ENCODE peak calls at places on chromosomes 2 and 18, in four cellular contexts. F is adrenal gland, U is left lung, C is uterus. G is an unnamed sample.

GRCh38 chr2:46389417-46389916 is 89.9 kb upstream of the TMEM247 start:
- DNase-seq in F (peak; percentile 16), U (no peak), C (no peak), G (no peak)

GRCh38 chr18:13834501-13835015 is 10.6 kb downstream of the MC5R start:
- DNase-seq in F (no peak), U (no peak), C (no peak), G (no peak)

GRCh38 chr2:176081993-176082884 is 1.5 kb downstream of the EVX2 start:
- DNase-seq in F (no peak), U (no peak), C (no peak), G (peak; percentile 28)

GRCh38 chr2:231673348-231673770 is 35.0 kb upstream of the PTMA start:
- DNase-seq in F (peak; percentile 60), U (peak; percentile 90), C (peak; percentile 77), G (no peak)

GRCh38 chr2:235569837-235570236 is 76.0 kb downstream of the AGAP1 start:
- DNase-seq in F (no peak), U (no peak), C (no peak), G (no peak)

GRCh38 chr2:173109253-173110188 is 33.9 kb downstream of the MAP3K20 start:
- DNase-seq in F (no peak), U (no peak), C (no peak), G (no peak)

GRCh38 chr2:109437325-109438090 is 176.3 kb downstream of the SEPTIN10 start:
- DNase-seq in F (no peak), U (no peak), C (no peak), G (no peak)

GRCh38 chr2:96136123-96136720 is 2.1 kb downstream of the ASTL start:
- DNase-seq in F (no peak), U (peak; percentile 25), C (no peak), G (no peak)

GRCh38 chr2:37711308-37711731 is 39.9 kb upstream of the CDC42EP3 start:
- DNase-seq in F (no peak), U (no peak), C (no peak), G (no peak)

GRCh38 chr2:232893834-232894233 is 23.8 kb downstream of the SNORC start:
- DNase-seq in F (no peak), U (peak; percentile 55), C (no peak), G (no peak)

GRCh38 chr18:72910045-72910444 is 42.3 kb upstream of the NETO1 start:
- DNase-seq in F (no peak), U (no peak), C (no peak), G (no peak)

GRCh38 chr2:217060516-217060915 is 200.7 kb upstream of the TNP1 start:
- DNase-seq in F (no peak), U (no peak), C (no peak), G (no peak)

GRCh38 chr2:100730290-100730868 is 89.6 kb upstream of the NPAS2 start:
- DNase-seq in F (peak; percentile 82), U (no peak), C (no peak), G (peak; percentile 69)

GRCh38 chr2:181197140-181197760 is 216.8 kb downstream of the UBE2E3 start:
- DNase-seq in F (no peak), U (no peak), C (no peak), G (no peak)

GRCh38 chr2:120013569-120014223 is 819 bp downstream of the EPB41L5 start:
- DNase-seq in F (peak; percentile 39), U (no peak), C (no peak), G (no peak)

GRCh38 chr18:55346961-55347740 is 240.8 kb downstream of the TCF4 start:
- DNase-seq in F (no peak), U (no peak), C (no peak), G (no peak)

GRCh38 chr2:128286905-128287779 is 31.5 kb downstream of the HS6ST1 start:
- DNase-seq in F (no peak), U (peak; percentile 61), C (no peak), G (no peak)

GRCh38 chr2:233846387-233847247 is 7.7 kb downstream of the HJURP start:
- DNase-seq in F (no peak), U (no peak), C (no peak), G (peak; percentile 44)

GRCh38 chr2:20614201-20615045 is 36.5 kb downstream of the HS1BP3 start:
- DNase-seq in F (no peak), U (peak; percentile 55), C (peak; percentile 47), G (no peak)

GRCh38 chr18:40555914-40556313 is 1399.1 kb upstream of the PIK3C3 start:
- DNase-seq in F (no peak), U (no peak), C (no peak), G (no peak)

GRCh38 chr2:218398437-218399390 is 954 bp upstream of the CTDSP1 start:
- DNase-seq in F (peak; percentile 80), U (peak; percentile 97), C (peak; percentile 86), G (peak; percentile 80)

GRCh38 chr2:237408280-237408679 is 5.7 kb downstream of the COL6A3 start:
- DNase-seq in F (no peak), U (no peak), C (peak; percentile 41), G (no peak)

GRCh38 chr2:215664847-215665525 is 229.1 kb upstream of the FN1 start:
- DNase-seq in F (no peak), U (no peak), C (no peak), G (no peak)

GRCh38 chr2:176136375-176137248 is 7.1 kb downstream of the HOXD8 start:
- DNase-seq in F (peak; percentile 59), U (peak; percentile 68), C (peak; percentile 61), G (no peak)

GRCh38 chr2:127618551-127618950 is 27.4 kb upstream of the GPR17 start:
- DNase-seq in F (no peak), U (no peak), C (no peak), G (no peak)

GRCh38 chr2:76256689-76257088 is 546.0 kb upstream of the GCFC2 start:
- DNase-seq in F (no peak), U (no peak), C (no peak), G (no peak)

GRCh38 chr2:72803626-72804320 is 22.1 kb downstream of the EXOC6B start:
- DNase-seq in F (no peak), U (no peak), C (no peak), G (no peak)

GRCh38 chr18:76447268-76447890 is 47.7 kb downstream of the ZNF516 start:
- DNase-seq in F (peak; percentile 31), U (no peak), C (peak; percentile 68), G (no peak)

GRCh38 chr2:15010346-15010745 is 377.8 kb downstream of the LRATD1 start:
- DNase-seq in F (no peak), U (no peak), C (no peak), G (no peak)

GRCh38 chr18:6374340-6374739 is 40.4 kb downstream of the L3MBTL4 start:
- DNase-seq in F (no peak), U (no peak), C (no peak), G (no peak)

GRCh38 chr2:54054271-54054670 is 61.1 kb upstream of the ACYP2 start:
- DNase-seq in F (no peak), U (no peak), C (no peak), G (no peak)

GRCh38 chr2:160044728-160045127 is 17.7 kb downstream of the PLA2R1 start:
- DNase-seq in F (no peak), U (no peak), C (no peak), G (no peak)

GRCh38 chr2:216139884-216140283 is 30.7 kb downstream of the XRCC5 start:
- DNase-seq in F (no peak), U (no peak), C (no peak), G (no peak)

GRCh38 chr18:12911928-12912703 is 28.1 kb upstream of the PTPN2 start:
- DNase-seq in F (no peak), U (no peak), C (no peak), G (no peak)

GRCh38 chr2:112627060-112628040 is 18.4 kb upstream of the SLC20A1 start:
- DNase-seq in F (peak; percentile 48), U (no peak), C (peak; percentile 39), G (peak; percentile 88)

GRCh38 chr2:264493-265468 is at the start of gene ACP1:
- DNase-seq in F (peak; percentile 94), U (peak; percentile 98), C (peak; percentile 93), G (peak; percentile 90)
- TF ChIP-seq CTCF in F (no peak), U (no peak), C (peak; percentile 9), G (peak; percentile 21)

GRCh38 chr2:11753452-11753885 is 7.0 kb downstream of the LPIN1 start:
- DNase-seq in F (no peak), U (peak; percentile 71), C (no peak), G (no peak)
- H3K4me3 ChIP-seq in F (no peak overlapping the region), U (no peak overlapping the region), C (no peak overlapping the region), G (no peak overlapping the region)

DNA sequence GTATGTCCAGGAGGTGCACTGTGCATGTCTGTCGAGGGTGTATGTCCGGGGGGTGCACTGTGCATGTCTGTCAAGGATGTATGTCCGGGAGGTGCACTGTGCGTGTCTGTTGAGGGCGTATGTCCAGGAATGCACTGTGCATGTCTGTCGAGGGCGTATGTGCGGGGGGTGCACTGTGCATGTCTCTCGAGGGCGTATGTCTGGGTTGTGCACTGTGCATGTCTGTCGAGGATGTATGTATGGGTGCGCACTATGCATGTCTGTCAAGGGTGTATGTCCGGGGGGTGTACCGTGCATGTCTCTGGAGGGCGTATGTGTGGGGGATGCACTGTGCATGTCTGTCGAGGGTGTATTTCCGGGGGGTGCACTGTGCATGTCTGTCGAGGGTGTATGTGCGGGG is 249.3 kb upstream of the MYT1L start:
- DNase-seq in F (no peak), U (no peak), C (no peak), G (no peak)
- TF ChIP-seq CTCF in F (no peak), U (no peak), C (no peak), G (no peak)

DNA sequence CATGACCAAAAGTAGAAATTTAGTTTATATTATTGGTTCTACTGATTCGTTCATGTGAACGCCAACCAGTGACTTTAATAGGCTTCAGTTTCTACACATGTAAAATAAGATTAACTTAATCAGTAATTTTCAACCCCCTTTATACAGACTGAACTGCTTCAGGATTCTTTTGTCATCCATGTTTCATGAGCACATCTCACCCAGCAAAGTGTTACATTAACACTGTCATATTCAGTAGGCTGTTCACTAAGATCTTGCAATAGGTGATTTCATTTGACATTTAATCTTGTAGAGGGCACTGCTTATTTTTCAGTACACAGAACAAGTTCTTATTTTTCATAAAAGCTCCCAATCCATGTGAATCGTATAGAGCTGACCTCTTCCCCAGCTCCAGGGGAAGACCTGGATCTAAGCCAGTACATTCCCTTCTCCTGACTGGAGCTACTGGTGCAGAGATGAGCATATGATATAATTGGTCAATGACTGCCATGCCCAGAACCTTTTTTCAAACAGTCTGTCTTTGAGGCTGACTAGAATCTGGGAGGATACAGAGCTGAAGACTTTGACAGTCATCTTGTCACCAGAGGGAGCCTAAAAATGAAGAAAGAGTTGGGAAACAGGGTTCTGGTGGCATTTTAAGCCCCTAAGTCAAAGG is 72.2 kb upstream of the CHRNA1 start:
- DNase-seq in F (peak; percentile 40), U (no peak), C (no peak), G (no peak)
- H3K4me3 ChIP-seq in F (no peak overlapping the region), U (no peak overlapping the region), C (no peak overlapping the region), G (no peak overlapping the region)

GRCh38 chr2:71482055-71482454 is 28.7 kb downstream of the DYSF start:
- DNase-seq in F (no peak), U (no peak), C (no peak), G (no peak)
- TF ChIP-seq CTCF in F (no peak), U (no peak), C (no peak), G (no peak)

DNA sequence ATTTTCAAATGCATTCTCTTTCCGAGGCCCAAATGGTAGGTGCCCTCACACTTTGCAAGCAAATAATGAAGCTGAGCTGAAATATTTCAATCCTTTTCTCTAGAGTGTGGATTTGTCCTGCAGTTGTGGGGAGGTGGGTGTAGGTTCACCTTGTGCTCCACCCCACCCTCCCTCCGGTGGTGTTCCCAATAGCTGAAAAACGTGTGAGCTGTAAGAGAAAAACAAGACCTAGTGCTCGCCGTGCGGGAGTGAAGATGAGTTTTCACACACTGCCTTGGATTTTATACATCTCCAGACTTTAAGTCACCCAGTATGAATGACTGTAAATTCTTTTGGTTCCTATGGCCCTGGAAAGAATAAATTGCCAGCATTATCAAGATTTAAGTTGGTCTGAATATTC is 2.0 kb upstream of the SOX11 start:
- DNase-seq in F (no peak), U (no peak), C (no peak), G (no peak)
- H3K4me3 ChIP-seq in F (no peak overlapping the region), U (no peak overlapping the region), C (no peak overlapping the region), G (no peak overlapping the region)

G was measured in right atrium auricular region.